ENCODE peak calls at places on chromosome 18, in four cellular contexts. T is Peyer's patch, I is stromal cell of bone marrow, F is kidney. O is an unnamed sample.

GRCh38 chr18:68532328-68532885 is 182.5 kb downstream of the TMX3 start:
- DNase-seq in T (no peak), I (no peak), F (no peak), O (no peak)

GRCh38 chr18:195651-196050 is 37.3 kb downstream of the USP14 start:
- DNase-seq in T (no peak), I (no peak), F (no peak), O (no peak)

GRCh38 chr18:627211-627610 is 30.2 kb upstream of the TYMS start:
- DNase-seq in T (no peak), I (no peak), F (no peak), O (peak; percentile 35)

GRCh38 chr18:76444436-76445105 is 50.5 kb downstream of the ZNF516 start:
- DNase-seq in T (no peak), I (no peak), F (no peak), O (no peak)

GRCh38 chr18:10453885-10454772 is at the start of gene APCDD1:
- DNase-seq in T (peak; percentile 61), I (no peak), F (peak; percentile 94), O (no peak)

GRCh38 chr18:79927597-79928562 is 23.6 kb downstream of the SLC66A2 start:
- DNase-seq in T (peak; percentile 42), I (no peak), F (peak; percentile 45), O (no peak)

GRCh38 chr18:74507120-74507881 is 11.1 kb downstream of the CNDP2 start:
- DNase-seq in T (peak; percentile 42), I (no peak), F (peak; percentile 51), O (no peak)

GRCh38 chr18:46402396-46402795 is 254.6 kb downstream of the LOXHD1 start:
- DNase-seq in T (no peak), I (no peak), F (no peak), O (no peak)

GRCh38 chr18:55839350-55839749 is 251.4 kb upstream of the TCF4 start:
- DNase-seq in T (no peak), I (peak; percentile 87), F (no peak), O (no peak)

GRCh38 chr18:12377556-12378553 is 828 bp upstream of the AFG3L2 start:
- DNase-seq in T (peak; percentile 42), I (no peak), F (no peak), O (no peak)

GRCh38 chr18:34767601-34768027 is 57.5 kb downstream of the DTNA start:
- DNase-seq in T (no peak), I (peak; percentile 72), F (no peak), O (peak; percentile 56)

GRCh38 chr18:7381307-7381706 is 150.4 kb downstream of the LRRC30 start:
- DNase-seq in T (no peak), I (no peak), F (no peak), O (no peak)

GRCh38 chr18:25326231-25327042 is 25.5 kb downstream of the ZNF521 start:
- DNase-seq in T (no peak), I (no peak), F (no peak), O (no peak)

GRCh38 chr18:79326413-79327198 is 69.1 kb upstream of the NFATC1 start:
- DNase-seq in T (no peak), I (no peak), F (no peak), O (no peak)

GRCh38 chr18:79956276-79956675 is 4.8 kb upstream of the SLC66A2 start:
- DNase-seq in T (peak; percentile 13), I (no peak), F (no peak), O (no peak)

GRCh38 chr18:70464343-70465114 is 175.7 kb downstream of the SOCS6 start:
- DNase-seq in T (peak; percentile 79), I (peak; percentile 41), F (peak; percentile 86), O (peak; percentile 74)

GRCh38 chr18:29892960-29893558 is 1149.5 kb downstream of the DSC3 start:
- DNase-seq in T (no peak), I (no peak), F (no peak), O (peak; percentile 16)

GRCh38 chr18:62264984-62265383 is 60.1 kb upstream of the TNFRSF11A start:
- DNase-seq in T (no peak), I (no peak), F (no peak), O (no peak)

GRCh38 chr18:48693625-48694262 is 154.9 kb downstream of the CTIF start:
- DNase-seq in T (no peak), I (no peak), F (no peak), O (no peak)

GRCh38 chr18:54416459-54416858 is 58.8 kb downstream of the C18orf54 start:
- DNase-seq in T (no peak), I (peak; percentile 58), F (no peak), O (no peak)

GRCh38 chr18:78128004-78128403 is 851.6 kb upstream of the SALL3 start:
- DNase-seq in T (no peak), I (no peak), F (no peak), O (no peak)

GRCh38 chr18:8300749-8301148 is 308.5 kb upstream of the RAB12 start:
- DNase-seq in T (no peak), I (no peak), F (no peak), O (no peak)

GRCh38 chr18:63619661-63620060 is 24.4 kb downstream of the SERPINB4 start:
- DNase-seq in T (no peak), I (no peak), F (no peak), O (no peak)

O was measured in MCF 10A.